ENCODE peak calls at places on chromosomes 3 and 15, in four cellular contexts. L is CD8-positive, alpha-beta T cell; Q is fibroblast of lung; O is psoas muscle. B is an unnamed sample.

GRCh38 chr3:32137870-32138269 is 31.4 kb downstream of the GPD1L start:
- DNase-seq in O (no peak), L (no peak), Q (no peak), B (no peak)

GRCh38 chr3:8223766-8224165 is 277.9 kb upstream of the LMCD1 start:
- DNase-seq in Q (peak; percentile 27), L (no peak), O (no peak), B (no peak)

GRCh38 chr15:48507416-48508065 is 138.0 kb downstream of the FBN1 start:
- DNase-seq in O (no peak), Q (peak; percentile 59), L (no peak), B (peak; percentile 47)

GRCh38 chr15:28107111-28107893 is 8.2 kb upstream of the OCA2 start:
- DNase-seq in L (no peak), Q (peak; percentile 47), O (no peak), B (no peak)

GRCh38 chr3:8990266-8991215 is 27.3 kb upstream of the RAD18 start:
- DNase-seq in O (no peak), Q (peak; percentile 41), L (no peak), B (no peak)

GRCh38 chr3:69809076-69809835 is 70.0 kb downstream of the MITF start:
- DNase-seq in Q (no peak), O (no peak), L (no peak), B (no peak)

GRCh38 chr3:50371133-50371670 is 11.9 kb upstream of the TMEM115 start:
- DNase-seq in O (no peak), L (no peak), Q (peak; percentile 24), B (no peak)

GRCh38 chr15:61228025-61228901 is 839 bp downstream of the RORA start:
- DNase-seq in L (no peak), O (no peak), Q (peak; percentile 29), B (no peak)

GRCh38 chr3:156174229-156174847 is 54.0 kb downstream of the KCNAB1 start:
- DNase-seq in O (no peak), Q (peak; percentile 74), L (no peak), B (no peak)

GRCh38 chr3:57557088-57557537 is 1.0 kb downstream of the PDE12 start:
- DNase-seq in L (peak; percentile 38), Q (peak; percentile 49), O (peak; percentile 23), B (no peak)

GRCh38 chr15:42046597-42046996 is 25.8 kb upstream of the PLA2G4E start:
- DNase-seq in Q (no peak), L (no peak), O (no peak), B (no peak)

GRCh38 chr3:123730816-123731215 is 146.0 kb upstream of the HACD2 start:
- DNase-seq in L (no peak), O (no peak), Q (no peak), B (no peak)

GRCh38 chr15:75713338-75713895 is 769 bp upstream of the CSPG4 start:
- DNase-seq in L (no peak), Q (peak; percentile 43), O (peak; percentile 51), B (no peak)

GRCh38 chr15:75718326-75718725 is 5.7 kb upstream of the CSPG4 start:
- DNase-seq in O (no peak), Q (peak; percentile 58), L (no peak), B (no peak)

GRCh38 chr15:75714195-75714594 is 1.5 kb upstream of the CSPG4 start:
- DNase-seq in O (no peak), L (no peak), Q (no peak), B (no peak)

GRCh38 chr15:75712668-75713337 is at the start of gene CSPG4:
- DNase-seq in O (peak; percentile 77), L (no peak), Q (peak; percentile 81), B (no peak)
- H3K27ac ChIP-seq in O (peak within 1 kb of the TSS; percentile 64), L (no peak within 1 kb of the TSS), Q (peak within 1 kb of the TSS; percentile 60), B (no peak within 1 kb of the TSS)

DNA sequence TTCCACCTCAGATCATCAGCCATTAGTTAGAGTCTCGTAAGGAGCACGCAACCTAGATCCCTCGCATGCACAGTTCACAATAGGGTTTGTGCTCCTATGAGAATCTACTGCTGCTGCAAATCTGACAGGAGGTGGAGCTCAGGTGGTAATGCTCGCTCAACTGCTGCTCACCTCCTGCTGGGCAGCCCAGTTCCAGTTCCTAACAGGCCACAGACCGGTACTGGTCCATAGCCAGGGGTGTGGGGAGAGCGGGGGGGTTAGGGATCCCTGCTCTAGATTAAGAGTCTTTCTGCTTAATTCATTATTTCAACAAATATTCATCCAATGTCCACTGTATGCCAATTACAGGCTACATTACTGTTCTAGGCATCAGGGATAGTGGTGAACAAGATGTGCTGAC is 170.4 kb upstream of the KBTBD8 start:
- DNase-seq in O (no peak), Q (no peak), L (no peak), B (no peak)
- H3K4me3 ChIP-seq in O (no peak overlapping the region), Q (no peak overlapping the region), L (no peak overlapping the region), B (no peak overlapping the region)

GRCh38 chr15:39095218-39095879 is 485.5 kb upstream of the THBS1 start:
- DNase-seq in Q (no peak), L (no peak), O (no peak), B (no peak)
- H3K27ac ChIP-seq in Q (no peak overlapping the region), L (no peak overlapping the region), O (no peak overlapping the region), B (no peak overlapping the region)

GRCh38 chr3:132318451-132318850 is 1.2 kb downstream of the ACP3 start:
- DNase-seq in O (no peak), L (no peak), Q (peak; percentile 53), B (no peak)
- H3K4me3 ChIP-seq in O (no peak overlapping the region), L (no peak overlapping the region), Q (no peak overlapping the region), B (peak overlapping the region; percentile 41)

GRCh38 chr15:49847937-49848823 is 227.3 kb downstream of the DTWD1 start:
- DNase-seq in Q (peak; percentile 99), O (no peak), L (no peak), B (no peak)
- H3K27ac ChIP-seq in Q (peak overlapping the region; percentile 83), O (no peak overlapping the region), L (no peak overlapping the region), B (no peak overlapping the region)

DNA sequence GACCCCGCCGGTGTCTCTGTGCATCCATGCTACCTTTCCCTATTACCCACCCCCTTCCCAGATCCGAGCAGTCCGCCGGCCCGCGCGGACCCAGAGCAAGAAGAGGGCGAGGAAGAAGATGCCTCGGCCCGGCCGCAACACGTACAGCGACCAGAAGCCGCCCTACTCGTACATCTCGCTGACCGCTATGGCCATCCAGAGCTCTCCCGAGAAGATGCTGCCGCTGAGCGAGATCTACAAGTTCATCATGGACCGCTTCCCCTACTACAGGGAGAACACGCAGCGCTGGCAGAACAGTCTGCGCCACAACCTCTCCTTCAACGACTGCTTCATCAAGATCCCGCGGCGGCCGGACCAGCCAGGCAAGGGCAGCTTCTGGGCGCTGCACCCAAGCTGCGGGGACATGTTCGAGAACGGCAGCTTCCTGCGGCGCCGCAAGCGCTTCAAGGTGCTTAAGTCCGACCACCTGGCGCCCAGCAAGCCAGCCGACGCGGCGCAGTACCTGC is 788 bp downstream of the FOXB1 start:
- DNase-seq in Q (peak; percentile 12), O (no peak), L (no peak), B (no peak)
- H3K4me3 ChIP-seq in Q (no peak overlapping the region), O (peak overlapping the region; percentile 66), L (peak overlapping the region; percentile 48), B (peak overlapping the region; percentile 36)

GRCh38 chr3:139530717-139531116 is 8.8 kb downstream of the RBP1 start:
- DNase-seq in O (no peak), L (no peak), Q (no peak), B (no peak)

GRCh38 chr3:139528281-139528680 is 11.3 kb downstream of the RBP1 start:
- DNase-seq in O (no peak), L (no peak), Q (no peak), B (no peak)

GRCh38 chr3:139529624-139530023 is 9.9 kb downstream of the RBP1 start:
- DNase-seq in Q (no peak), L (no peak), O (no peak), B (no peak)

GRCh38 chr3:139527287-139527686 is 12.3 kb downstream of the RBP1 start:
- DNase-seq in O (no peak), Q (no peak), L (no peak), B (no peak)

GRCh38 chr3:139528924-139529323 is 10.6 kb downstream of the RBP1 start:
- DNase-seq in O (no peak), Q (no peak), L (no peak), B (no peak)
- H3K27ac ChIP-seq in O (no peak overlapping the region), Q (no peak overlapping the region), L (no peak overlapping the region), B (no peak overlapping the region)

B was measured in HL-60.